ENCODE peak calls at places on chromosomes 3 and 15, in seven cellular contexts. E is HCT116, B is SK-N-SH, O is K562, R is Panc1, A is H1, H is GM12878. G is an unnamed sample.

GRCh38 chr15:33860749-33861148 is 107.5 kb upstream of the CHRM5 start:
- DNase-seq in E (peak; percentile 13), B (no peak), O (no peak), R (no peak), A (no peak), H (no peak), G (no peak)

GRCh38 chr3:46168583-46168982 is 39.5 kb downstream of the CCR1 start:
- DNase-seq in E (no peak), B (no peak), O (no peak), R (no peak), A (no peak), H (no peak), G (no peak)

GRCh38 chr3:27504749-27505148 is 20.6 kb upstream of the SLC4A7 start:
- DNase-seq in E (no peak), B (no peak), O (no peak), R (no peak), A (no peak), H (no peak), G (no peak)

GRCh38 chr3:58998476-58999117 is 51.2 kb downstream of the CFAP20DC start:
- DNase-seq in E (peak; percentile 87), B (peak; percentile 3), O (peak; percentile 80), R (peak; percentile 71), A (no peak), H (no peak), G (no peak)

GRCh38 chr15:28037969-28038640 is 61.0 kb downstream of the OCA2 start:
- DNase-seq in E (no peak), B (no peak), O (no peak), R (no peak), A (no peak), H (no peak), G (peak; percentile 82)

GRCh38 chr3:129121792-129122696 is at the start of gene RAB43:
- DNase-seq in E (peak; percentile 74), B (peak; percentile 100), O (peak; percentile 93), R (no peak), A (peak; percentile 96), H (peak; percentile 56), G (peak; percentile 88)

GRCh38 chr3:183871541-183871940 is 13.1 kb downstream of the PARL start:
- DNase-seq in E (no peak), B (no peak), O (no peak), R (no peak), A (no peak), H (no peak), G (no peak)

GRCh38 chr3:39130026-39130425 is 22.5 kb downstream of the TTC21A start:
- DNase-seq in E (no peak), B (no peak), O (no peak), R (no peak), A (no peak), H (no peak), G (no peak)

GRCh38 chr15:51727141-51727897 is 10.1 kb downstream of the LYSMD2 start:
- DNase-seq in E (no peak), B (peak; percentile 12), O (peak; percentile 61), R (no peak), A (no peak), H (no peak), G (peak; percentile 11)

GRCh38 chr3:99875573-99875924 is 57.9 kb downstream of the CMSS1 start:
- DNase-seq in E (no peak), B (peak; percentile 43), O (peak; percentile 39), R (no peak), A (no peak), H (no peak), G (peak; percentile 39)

GRCh38 chr15:75661041-75661778 is 13.5 kb downstream of the SNX33 start:
- DNase-seq in E (no peak), B (no peak), O (no peak), R (no peak), A (peak; percentile 36), H (no peak), G (peak; percentile 45)

GRCh38 chr3:107562979-107563531 is 40.3 kb downstream of the BBX start:
- DNase-seq in E (no peak), B (no peak), O (no peak), R (no peak), A (no peak), H (no peak), G (no peak)

GRCh38 chr15:72800819-72801481 is 17.4 kb upstream of the ADPGK start:
- DNase-seq in E (no peak), B (no peak), O (no peak), R (no peak), A (no peak), H (no peak), G (no peak)

GRCh38 chr3:111605016-111605415 is 9.9 kb upstream of the ZBED2 start:
- DNase-seq in E (no peak), B (no peak), O (no peak), R (no peak), A (no peak), H (no peak), G (no peak)

GRCh38 chr3:160678447-160678846 is 1.5 kb downstream of the ARL14 start:
- DNase-seq in E (no peak), B (no peak), O (no peak), R (no peak), A (no peak), H (no peak), G (peak; percentile 45)

GRCh38 chr3:174413057-174413912 is 445.8 kb upstream of the NAALADL2 start:
- DNase-seq in E (no peak), B (no peak), O (no peak), R (no peak), A (no peak), H (no peak), G (no peak)

GRCh38 chr15:60592386-60593339 is 113.7 kb upstream of the ICE2 start:
- DNase-seq in E (no peak), B (peak; percentile 88), O (peak; percentile 44), R (no peak), A (no peak), H (no peak), G (peak; percentile 74)

GRCh38 chr15:74997161-74997942 is 2.0 kb downstream of the SCAMP5 start:
- DNase-seq in E (no peak), B (no peak), O (no peak), R (no peak), A (no peak), H (no peak), G (no peak)

GRCh38 chr3:130715616-130716015 is 31.0 kb downstream of the PIK3R4 start:
- DNase-seq in E (no peak), B (no peak), O (no peak), R (no peak), A (no peak), H (no peak), G (no peak)

GRCh38 chr3:155382396-155383042 is 89.0 kb upstream of the STRIT1 start:
- DNase-seq in E (peak; percentile 63), B (peak; percentile 69), O (peak; percentile 72), R (peak; percentile 27), A (peak; percentile 72), H (no peak), G (peak; percentile 53)

DNA sequence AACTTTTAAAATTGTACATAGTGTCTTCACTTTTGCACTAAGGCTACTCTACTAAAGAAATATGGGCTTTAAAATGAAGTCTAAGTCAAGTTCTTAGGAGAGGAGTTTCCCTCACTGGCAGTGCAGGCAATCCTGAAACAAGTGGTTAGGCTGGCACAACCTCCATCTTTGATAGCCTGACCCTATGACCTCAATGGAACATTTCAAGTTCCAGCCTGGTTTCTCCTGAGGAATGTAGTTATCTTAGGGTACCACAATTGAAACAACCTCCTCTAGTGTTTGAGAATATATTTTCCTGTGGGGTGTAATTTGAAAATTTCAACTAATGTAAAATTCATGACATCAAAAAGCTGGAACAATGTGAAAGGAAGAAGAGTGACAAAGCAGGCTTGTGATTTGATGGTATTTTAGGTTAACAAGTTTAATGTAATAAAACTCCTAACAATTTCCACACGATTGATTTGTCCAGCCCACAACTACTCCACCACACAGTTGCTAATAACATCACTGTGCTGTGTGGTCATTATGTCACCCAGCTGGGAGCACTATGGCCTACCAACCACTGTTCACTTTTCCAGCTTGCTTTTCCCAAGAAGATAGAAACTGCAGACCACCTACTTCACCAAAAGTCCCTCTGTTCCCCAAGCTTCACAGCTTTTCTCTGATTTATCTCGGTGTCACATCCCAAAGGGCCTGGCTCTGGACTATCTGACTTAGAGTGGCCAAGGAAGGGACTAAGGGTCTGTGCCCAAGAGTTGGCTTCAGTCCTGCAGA is 1.8 kb downstream of the WWTR1 start:
- DNase-seq in E (no peak), B (no peak), O (no peak), R (no peak), A (no peak), H (no peak), G (no peak)
- TF ChIP-seq SIN3A in E (no peak), B (no peak), O (no peak), R (peak; percentile 78), A (no peak), H (no peak), G (peak; percentile 2)

GRCh38 chr3:10195692-10196091 is 31.0 kb downstream of the IRAK2 start:
- DNase-seq in E (no peak), B (no peak), O (peak; percentile 43), R (no peak), A (no peak), H (no peak), G (no peak)
- TF ChIP-seq SIN3A in E (no peak), B (no peak), O (no peak), R (no peak), A (no peak), H (no peak), G (no peak)

GRCh38 chr3:157335677-157336076 is 101.0 kb upstream of the PTX3 start:
- DNase-seq in E (no peak), B (no peak), O (no peak), R (no peak), A (peak; percentile 51), H (no peak), G (no peak)
- TF ChIP-seq SIN3A in E (no peak), B (no peak), O (no peak), R (no peak), A (no peak), H (no peak), G (no peak)

GRCh38 chr15:66834863-66835557 is 133.0 kb downstream of the SMAD6 start:
- DNase-seq in E (no peak), B (no peak), O (no peak), R (no peak), A (no peak), H (no peak), G (no peak)
- TF ChIP-seq SIN3A in E (no peak), B (no peak), O (no peak), R (no peak), A (no peak), H (no peak), G (no peak)

DNA sequence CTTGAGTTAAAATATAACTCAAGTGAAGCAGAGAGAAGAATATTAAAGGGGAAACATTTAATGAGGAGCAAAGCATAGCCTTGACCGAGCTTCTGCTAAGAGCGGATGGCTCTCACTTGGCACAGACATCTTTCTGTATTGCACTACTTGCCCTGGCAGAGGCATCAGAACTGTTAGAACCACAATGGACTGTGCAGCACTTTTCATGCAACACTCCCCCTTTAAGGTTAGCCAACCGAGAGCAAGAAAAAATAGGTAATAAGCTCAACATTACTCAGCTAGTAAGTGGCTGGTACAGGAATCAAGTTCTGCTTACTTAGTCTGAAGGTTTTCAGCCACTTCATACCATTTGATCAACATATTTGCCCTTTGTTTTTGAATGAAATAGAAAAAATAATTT is 33.7 kb downstream of the CRTC3 start:
- DNase-seq in E (no peak), B (no peak), O (no peak), R (no peak), A (no peak), H (no peak), G (no peak)
- TF ChIP-seq SIN3A in E (no peak), B (no peak), O (no peak), R (no peak), A (no peak), H (no peak), G (no peak)

G was measured in HepG2.